ENCODE peak calls at places on chromosomes 6 and 20, in ten cellular contexts. One of them, this sample, is unnamed.
A peak's percentile ranks its signal among the peaks of the same experiment; 100 is the strongest.

GRCh38 chr20:37055276-37055675 is 40.5 kb downstream of the RBL1 start:
- DNase-seq in H54: no peak
- DNase-seq in body of pancreas: no peak
- DNase-seq in ovary: no peak
- DNase-seq in GM12891: no peak
- DNase-seq in A549: no peak
- DNase-seq in breast epithelium: no peak
- DNase-seq in IMR-90: no peak
- DNase-seq in HCT116: no peak
- DNase-seq in tibial nerve: no peak
- DNase-seq in this sample: no peak

GRCh38 chr6:139820191-139820590 is 445.7 kb upstream of the CITED2 start:
- DNase-seq in H54: peak; percentile 6
- DNase-seq in breast epithelium: no peak
- DNase-seq in body of pancreas: no peak
- DNase-seq in A549: no peak
- DNase-seq in GM12891: no peak
- DNase-seq in ovary: no peak
- DNase-seq in tibial nerve: no peak
- DNase-seq in HCT116: peak; percentile 28
- DNase-seq in IMR-90: peak; percentile 81
- DNase-seq in this sample: no peak

GRCh38 chr20:24630486-24631172 is 161.2 kb downstream of the SYNDIG1 start:
- DNase-seq in H54: no peak
- DNase-seq in A549: no peak
- DNase-seq in IMR-90: no peak
- DNase-seq in tibial nerve: no peak
- DNase-seq in body of pancreas: no peak
- DNase-seq in ovary: no peak
- DNase-seq in breast epithelium: no peak
- DNase-seq in GM12891: no peak
- DNase-seq in HCT116: no peak
- DNase-seq in this sample: no peak

GRCh38 chr6:15368186-15368585 is 122.3 kb downstream of the JARID2 start:
- DNase-seq in HCT116: no peak
- DNase-seq in GM12891: no peak
- DNase-seq in tibial nerve: no peak
- DNase-seq in H54: no peak
- DNase-seq in IMR-90: no peak
- DNase-seq in breast epithelium: no peak
- DNase-seq in A549: no peak
- DNase-seq in ovary: no peak
- DNase-seq in body of pancreas: no peak
- DNase-seq in this sample: no peak

GRCh38 chr20:4729265-4729664 is 7.6 kb downstream of the PRND start:
- DNase-seq in H54: no peak
- DNase-seq in tibial nerve: no peak
- DNase-seq in GM12891: no peak
- DNase-seq in body of pancreas: no peak
- DNase-seq in breast epithelium: no peak
- DNase-seq in ovary: no peak
- DNase-seq in A549: no peak
- DNase-seq in HCT116: no peak
- DNase-seq in IMR-90: no peak
- DNase-seq in this sample: no peak

GRCh38 chr6:81067057-81067456 is 685.4 kb downstream of the TENT5A start:
- DNase-seq in breast epithelium: no peak
- DNase-seq in H54: no peak
- DNase-seq in A549: no peak
- DNase-seq in GM12891: no peak
- DNase-seq in HCT116: no peak
- DNase-seq in tibial nerve: no peak
- DNase-seq in body of pancreas: no peak
- DNase-seq in IMR-90: no peak
- DNase-seq in ovary: no peak
- DNase-seq in this sample: no peak

GRCh38 chr6:87945181-87945580 is 102.5 kb upstream of the SPACA1 start:
- DNase-seq in A549: no peak
- DNase-seq in body of pancreas: no peak
- DNase-seq in GM12891: no peak
- DNase-seq in breast epithelium: no peak
- DNase-seq in ovary: no peak
- DNase-seq in HCT116: no peak
- DNase-seq in tibial nerve: no peak
- DNase-seq in IMR-90: no peak
- DNase-seq in H54: no peak
- DNase-seq in this sample: no peak

GRCh38 chr20:23302386-23302785 is 48.2 kb upstream of the NXT1 start:
- DNase-seq in A549: no peak
- DNase-seq in HCT116: no peak
- DNase-seq in breast epithelium: no peak
- DNase-seq in body of pancreas: no peak
- DNase-seq in tibial nerve: no peak
- DNase-seq in H54: no peak
- DNase-seq in GM12891: no peak
- DNase-seq in IMR-90: no peak
- DNase-seq in ovary: no peak
- DNase-seq in this sample: no peak

GRCh38 chr6:70221025-70221714 is 81.7 kb downstream of the COL9A1 start:
- DNase-seq in breast epithelium: no peak
- DNase-seq in H54: no peak
- DNase-seq in ovary: no peak
- DNase-seq in GM12891: peak; percentile 2
- DNase-seq in HCT116: no peak
- DNase-seq in IMR-90: peak; percentile 20
- DNase-seq in A549: peak; percentile 15
- DNase-seq in body of pancreas: peak; percentile 57
- DNase-seq in tibial nerve: no peak
- DNase-seq in this sample: no peak

GRCh38 chr6:153790048-153790447 is 249.0 kb upstream of the OPRM1 start:
- DNase-seq in A549: peak; percentile 2
- DNase-seq in IMR-90: peak; percentile 13
- DNase-seq in H54: peak; percentile 11
- DNase-seq in tibial nerve: no peak
- DNase-seq in body of pancreas: no peak
- DNase-seq in breast epithelium: no peak
- DNase-seq in ovary: no peak
- DNase-seq in HCT116: peak; percentile 19
- DNase-seq in GM12891: no peak
- DNase-seq in this sample: no peak

GRCh38 chr6:149846321-149846720 is 17.8 kb downstream of the LRP11 start:
- DNase-seq in IMR-90: peak; percentile 95
- DNase-seq in body of pancreas: peak; percentile 46
- DNase-seq in tibial nerve: no peak
- DNase-seq in GM12891: no peak
- DNase-seq in ovary: no peak
- DNase-seq in breast epithelium: peak; percentile 75
- DNase-seq in H54: no peak
- DNase-seq in A549: no peak
- DNase-seq in HCT116: no peak
- DNase-seq in this sample: no peak

GRCh38 chr6:53906842-53907241 is 112.0 kb downstream of the LRRC1 start:
- DNase-seq in tibial nerve: no peak
- DNase-seq in body of pancreas: peak; percentile 15
- DNase-seq in A549: no peak
- DNase-seq in breast epithelium: no peak
- DNase-seq in HCT116: no peak
- DNase-seq in GM12891: no peak
- DNase-seq in H54: no peak
- DNase-seq in ovary: no peak
- DNase-seq in IMR-90: peak; percentile 39
- DNase-seq in this sample: no peak

GRCh38 chr6:142945071-142945445 is at the start of gene HIVEP2:
- DNase-seq in IMR-90: peak; percentile 87
- DNase-seq in A549: peak; percentile 36
- DNase-seq in GM12891: peak; percentile 26
- DNase-seq in ovary: peak; percentile 93
- DNase-seq in body of pancreas: peak; percentile 95
- DNase-seq in tibial nerve: peak; percentile 78
- DNase-seq in H54: peak; percentile 45
- DNase-seq in breast epithelium: peak; percentile 85
- DNase-seq in HCT116: no peak
- DNase-seq in this sample: peak; percentile 94

GRCh38 chr20:53522696-53523095 is 70.9 kb downstream of the ZNF217 start:
- DNase-seq in HCT116: no peak
- DNase-seq in A549: no peak
- DNase-seq in GM12891: no peak
- DNase-seq in breast epithelium: no peak
- DNase-seq in ovary: no peak
- DNase-seq in H54: no peak
- DNase-seq in tibial nerve: no peak
- DNase-seq in IMR-90: no peak
- DNase-seq in body of pancreas: no peak
- DNase-seq in this sample: no peak

GRCh38 chr6:69985180-69985579 is 118.8 kb downstream of the COL19A1 start:
- DNase-seq in IMR-90: no peak
- DNase-seq in breast epithelium: no peak
- DNase-seq in GM12891: no peak
- DNase-seq in H54: no peak
- DNase-seq in body of pancreas: no peak
- DNase-seq in A549: no peak
- DNase-seq in ovary: no peak
- DNase-seq in tibial nerve: no peak
- DNase-seq in HCT116: no peak
- DNase-seq in this sample: no peak

GRCh38 chr6:10521104-10521808 is at the start of gene GCNT2:
- DNase-seq in tibial nerve: no peak
- DNase-seq in A549: peak; percentile 46
- DNase-seq in breast epithelium: peak; percentile 31
- DNase-seq in HCT116: no peak
- DNase-seq in ovary: no peak
- DNase-seq in H54: no peak
- DNase-seq in IMR-90: peak; percentile 23
- DNase-seq in body of pancreas: no peak
- DNase-seq in GM12891: no peak
- DNase-seq in this sample: no peak
- TF ChIP-seq POLR2A in tibial nerve: no peak
- TF ChIP-seq POLR2A in A549: peak; percentile 43
- TF ChIP-seq POLR2A in breast epithelium: no peak
- TF ChIP-seq POLR2A in HCT116: no peak
- TF ChIP-seq POLR2A in ovary: no peak
- TF ChIP-seq POLR2A in H54: no peak
- TF ChIP-seq POLR2A in IMR-90: no peak
- TF ChIP-seq POLR2A in body of pancreas: no peak
- TF ChIP-seq POLR2A in GM12891: no peak
- TF ChIP-seq POLR2A in this sample: no peak

GRCh38 chr20:62551408-62552323 is 75.9 kb upstream of the GATA5 start:
- DNase-seq in HCT116: no peak
- DNase-seq in A549: no peak
- DNase-seq in breast epithelium: no peak
- DNase-seq in IMR-90: no peak
- DNase-seq in ovary: no peak
- DNase-seq in GM12891: no peak
- DNase-seq in tibial nerve: no peak
- DNase-seq in body of pancreas: no peak
- DNase-seq in H54: no peak
- DNase-seq in this sample: no peak
- TF ChIP-seq POLR2A in HCT116: no peak
- TF ChIP-seq POLR2A in A549: no peak
- TF ChIP-seq POLR2A in breast epithelium: no peak
- TF ChIP-seq POLR2A in IMR-90: no peak
- TF ChIP-seq POLR2A in ovary: no peak
- TF ChIP-seq POLR2A in GM12891: no peak
- TF ChIP-seq POLR2A in tibial nerve: no peak
- TF ChIP-seq POLR2A in body of pancreas: no peak
- TF ChIP-seq POLR2A in H54: no peak
- TF ChIP-seq POLR2A in this sample: no peak

GRCh38 chr6:42367353-42368011 is 84.2 kb downstream of the TRERF1 start:
- DNase-seq in ovary: no peak
- DNase-seq in tibial nerve: no peak
- DNase-seq in A549: no peak
- DNase-seq in HCT116: no peak
- DNase-seq in H54: no peak
- DNase-seq in body of pancreas: no peak
- DNase-seq in IMR-90: peak; percentile 60
- DNase-seq in GM12891: peak; percentile 52
- DNase-seq in breast epithelium: no peak
- DNase-seq in this sample: peak; percentile 83
- TF ChIP-seq POLR2A in ovary: no peak
- TF ChIP-seq POLR2A in tibial nerve: no peak
- TF ChIP-seq POLR2A in A549: no peak
- TF ChIP-seq POLR2A in HCT116: no peak
- TF ChIP-seq POLR2A in H54: no peak
- TF ChIP-seq POLR2A in body of pancreas: no peak
- TF ChIP-seq POLR2A in IMR-90: no peak
- TF ChIP-seq POLR2A in GM12891: no peak
- TF ChIP-seq POLR2A in breast epithelium: no peak
- TF ChIP-seq POLR2A in this sample: no peak

DNA sequence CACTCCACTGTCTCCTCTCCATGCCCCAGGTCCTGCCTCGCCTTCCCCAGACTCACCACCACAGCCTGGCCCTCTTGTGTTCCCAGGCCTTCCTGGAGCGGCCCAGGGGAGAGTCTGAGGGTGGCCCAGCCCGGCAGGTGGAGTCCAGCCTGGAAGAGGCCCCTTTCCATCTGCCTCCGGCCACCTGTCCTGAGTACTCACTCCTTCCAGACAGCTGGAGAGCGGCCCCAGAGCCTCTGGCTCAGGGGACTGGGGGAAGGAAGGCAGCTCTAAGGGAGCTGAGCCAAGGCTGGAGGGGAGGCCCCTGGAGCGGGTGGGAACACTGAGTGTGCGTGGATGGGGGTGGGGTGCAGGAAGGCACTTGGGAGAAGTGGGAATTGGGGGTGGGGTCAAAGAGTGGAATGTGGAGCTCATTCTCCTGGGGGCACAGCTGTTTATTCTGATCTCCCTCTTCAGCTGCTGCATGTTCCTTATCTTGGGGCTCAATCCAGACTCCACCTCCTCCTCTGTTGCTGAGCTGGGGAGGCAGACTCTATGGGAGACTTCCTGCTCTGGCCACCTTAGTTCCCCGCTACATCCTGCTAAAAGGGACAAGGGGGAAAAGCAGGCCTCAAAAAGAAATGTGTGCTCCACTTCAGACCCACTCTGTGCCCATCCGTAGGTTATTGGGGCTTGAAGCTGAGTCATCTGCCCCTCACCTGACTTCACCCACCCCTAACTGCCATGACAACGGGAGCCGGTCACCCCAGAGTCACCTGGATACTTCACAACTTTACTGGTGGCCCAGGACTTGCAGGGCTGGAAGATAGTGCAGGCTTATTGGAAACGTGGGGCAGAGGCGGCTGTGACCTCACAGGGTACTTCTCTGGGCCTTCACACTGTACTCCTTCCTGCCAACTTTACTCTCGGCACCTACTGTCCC is 19.5 kb upstream of the TAF8 start:
- DNase-seq in breast epithelium: no peak
- DNase-seq in HCT116: no peak
- DNase-seq in IMR-90: no peak
- DNase-seq in ovary: peak; percentile 46
- DNase-seq in body of pancreas: no peak
- DNase-seq in A549: no peak
- DNase-seq in GM12891: no peak
- DNase-seq in tibial nerve: no peak
- DNase-seq in H54: no peak
- DNase-seq in this sample: peak; percentile 72
- TF ChIP-seq POLR2A in breast epithelium: no peak
- TF ChIP-seq POLR2A in HCT116: no peak
- TF ChIP-seq POLR2A in IMR-90: no peak
- TF ChIP-seq POLR2A in ovary: no peak
- TF ChIP-seq POLR2A in body of pancreas: no peak
- TF ChIP-seq POLR2A in A549: no peak
- TF ChIP-seq POLR2A in GM12891: no peak
- TF ChIP-seq POLR2A in tibial nerve: no peak
- TF ChIP-seq POLR2A in H54: no peak
- TF ChIP-seq POLR2A in this sample: no peak

This sample was measured in spleen.